ENCODE peak calls at places on chromosomes 13 and 19, in ten cellular contexts. I is CD8-positive, alpha-beta T cell; U is PC-9; Z is A549; V is neural progenitor cell; D is keratinocyte; O is psoas muscle; F is mammary epithelial cell; K is upper lobe of left lung; Y is left ventricle myocardium inferior. L is an unnamed sample.

GRCh38 chr13:76316998-76317527 is 569.1 kb downstream of the KCTD12 start:
- DNase-seq in I (no peak), D (no peak), Z (no peak), U (no peak), F (no peak), Y (no peak), V (no peak), O (no peak), K (no peak), L (no peak)

GRCh38 chr19:8363803-8364771 is at the start of gene ANGPTL4:
- DNase-seq in D (no peak), O (peak; percentile 89), F (peak; percentile 64), K (peak; percentile 87), U (peak; percentile 33), V (peak; percentile 83), I (peak; percentile 3), Y (peak; percentile 77), Z (peak; percentile 87), L (peak; percentile 94)

GRCh38 chr13:75181906-75182305 is 300.1 kb downstream of the TBC1D4 start:
- DNase-seq in I (no peak), F (peak; percentile 56), Y (no peak), Z (peak; percentile 42), D (peak; percentile 30), K (no peak), U (no peak), O (no peak), V (no peak), L (peak; percentile 77)

GRCh38 chr13:67150608-67151007 is 79.5 kb downstream of the PCDH9 start:
- DNase-seq in V (no peak), U (no peak), Y (no peak), O (no peak), F (no peak), K (no peak), I (no peak), Z (no peak), D (no peak), L (no peak)

GRCh38 chr19:7722231-7722651 is 9.7 kb downstream of the CLEC4G start:
- DNase-seq in F (no peak), K (no peak), I (no peak), O (no peak), D (no peak), V (peak; percentile 18), Z (no peak), Y (no peak), U (no peak), L (no peak)

GRCh38 chr13:51246411-51247298 is 24.5 kb downstream of the FAM124A start:
- DNase-seq in V (peak; percentile 37), K (peak; percentile 19), Y (peak; percentile 69), I (no peak), Z (no peak), O (no peak), F (no peak), D (no peak), U (no peak), L (no peak)

GRCh38 chr13:63351533-63351932 is 1935.9 kb upstream of the PCDH20 start:
- DNase-seq in I (no peak), F (no peak), Y (no peak), O (no peak), V (no peak), D (no peak), K (no peak), Z (no peak), U (no peak), L (no peak)

GRCh38 chr13:63492604-63493003 is 2077.0 kb upstream of the PCDH20 start:
- DNase-seq in I (no peak), F (no peak), O (no peak), Z (no peak), D (no peak), Y (no peak), K (no peak), U (no peak), V (no peak), L (no peak)

GRCh38 chr19:38684078-38684861 is 36.8 kb downstream of the ACTN4 start:
- DNase-seq in D (peak; percentile 78), Y (peak; percentile 52), U (peak; percentile 93), V (no peak), O (peak; percentile 80), Z (peak; percentile 100), F (peak; percentile 98), I (no peak), K (no peak), L (peak; percentile 95)

GRCh38 chr13:33259296-33259695 is 26.3 kb downstream of the STARD13 start:
- DNase-seq in U (no peak), K (no peak), D (no peak), V (no peak), O (no peak), I (no peak), F (no peak), Z (no peak), Y (no peak), L (no peak)

GRCh38 chr19:30070198-30070969 is 128.3 kb downstream of the URI1 start:
- DNase-seq in F (no peak), U (no peak), V (peak; percentile 95), K (peak; percentile 51), Y (no peak), O (no peak), I (no peak), Z (no peak), D (no peak), L (no peak)

GRCh38 chr19:10752913-10753285 is 35.0 kb downstream of the DNM2 start:
- DNase-seq in D (no peak), K (no peak), U (no peak), F (no peak), O (no peak), I (no peak), Z (no peak), Y (no peak), V (no peak), L (no peak)

GRCh38 chr19:4713384-4713951 is 10.2 kb downstream of the DPP9 start:
- DNase-seq in Z (peak; percentile 94), O (peak; percentile 95), U (peak; percentile 94), Y (peak; percentile 85), F (peak; percentile 99), V (no peak), D (peak; percentile 99), K (peak; percentile 87), I (no peak), L (peak; percentile 84)

DNA sequence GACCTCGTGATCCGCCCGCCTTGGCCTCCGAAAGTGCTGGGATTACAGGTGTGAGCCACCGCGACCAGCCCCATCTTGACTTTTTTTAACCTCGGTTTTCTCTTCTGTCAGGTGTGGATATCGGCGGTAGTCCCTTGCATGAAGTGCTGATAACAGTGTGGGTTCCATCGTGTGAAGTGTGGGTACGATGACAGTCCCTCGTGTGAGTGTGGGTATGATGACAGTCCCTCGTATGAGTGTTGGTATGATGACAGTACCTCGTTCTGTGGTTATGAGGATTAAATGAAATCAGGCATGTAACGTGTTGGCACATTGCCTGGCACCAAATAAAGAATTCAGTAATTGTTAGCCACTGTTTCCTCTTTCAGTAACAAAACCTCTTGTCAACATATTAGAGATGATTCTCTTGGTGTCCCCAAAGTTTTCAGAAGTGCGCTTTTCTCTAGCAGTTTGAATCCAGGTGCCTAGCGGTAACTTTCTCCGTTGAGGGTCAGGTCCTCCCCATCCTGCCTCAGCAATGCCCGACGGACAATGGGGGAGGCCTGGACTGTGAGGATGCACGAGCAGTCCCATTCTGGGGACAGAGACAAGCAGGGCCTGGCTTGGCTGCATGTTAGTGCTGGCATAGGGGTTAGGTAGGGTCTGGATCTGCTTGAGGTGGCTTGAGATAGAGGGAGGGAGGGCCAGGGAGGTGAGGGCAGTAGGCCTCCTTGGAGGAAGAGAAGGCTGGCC is 15.3 kb downstream of the GATAD2A start:
- DNase-seq in O (no peak), F (no peak), V (no peak), I (no peak), U (no peak), Z (no peak), K (no peak), D (no peak), Y (no peak), L (no peak)
- H3K4me1 ChIP-seq in O (peaks cover 65% of the 10 kb centered on the region), F (no peaks in the 10 kb centered on the region), V (peaks cover 17% of the 10 kb centered on the region), I (peaks cover 62% of the 10 kb centered on the region), U (no peaks in the 10 kb centered on the region), Z (no peaks in the 10 kb centered on the region), K (peaks cover 23% of the 10 kb centered on the region), D (no peaks in the 10 kb centered on the region), Y (peaks cover 72% of the 10 kb centered on the region), L (peaks cover 11% of the 10 kb centered on the region)

GRCh38 chr19:2561221-2561620 is 85.3 kb downstream of the GADD45B start:
- DNase-seq in U (no peak), D (no peak), O (no peak), Y (peak; percentile 2), V (no peak), F (no peak), I (no peak), Z (no peak), K (no peak), L (no peak)
- H3K4me3 ChIP-seq in U (no peak overlapping the region), D (no peak overlapping the region), O (no peak overlapping the region), Y (no peak overlapping the region), V (no peak overlapping the region), F (no peak overlapping the region), I (no peak overlapping the region), Z (no peak overlapping the region), K (no peak overlapping the region), L (no peak overlapping the region)

DNA sequence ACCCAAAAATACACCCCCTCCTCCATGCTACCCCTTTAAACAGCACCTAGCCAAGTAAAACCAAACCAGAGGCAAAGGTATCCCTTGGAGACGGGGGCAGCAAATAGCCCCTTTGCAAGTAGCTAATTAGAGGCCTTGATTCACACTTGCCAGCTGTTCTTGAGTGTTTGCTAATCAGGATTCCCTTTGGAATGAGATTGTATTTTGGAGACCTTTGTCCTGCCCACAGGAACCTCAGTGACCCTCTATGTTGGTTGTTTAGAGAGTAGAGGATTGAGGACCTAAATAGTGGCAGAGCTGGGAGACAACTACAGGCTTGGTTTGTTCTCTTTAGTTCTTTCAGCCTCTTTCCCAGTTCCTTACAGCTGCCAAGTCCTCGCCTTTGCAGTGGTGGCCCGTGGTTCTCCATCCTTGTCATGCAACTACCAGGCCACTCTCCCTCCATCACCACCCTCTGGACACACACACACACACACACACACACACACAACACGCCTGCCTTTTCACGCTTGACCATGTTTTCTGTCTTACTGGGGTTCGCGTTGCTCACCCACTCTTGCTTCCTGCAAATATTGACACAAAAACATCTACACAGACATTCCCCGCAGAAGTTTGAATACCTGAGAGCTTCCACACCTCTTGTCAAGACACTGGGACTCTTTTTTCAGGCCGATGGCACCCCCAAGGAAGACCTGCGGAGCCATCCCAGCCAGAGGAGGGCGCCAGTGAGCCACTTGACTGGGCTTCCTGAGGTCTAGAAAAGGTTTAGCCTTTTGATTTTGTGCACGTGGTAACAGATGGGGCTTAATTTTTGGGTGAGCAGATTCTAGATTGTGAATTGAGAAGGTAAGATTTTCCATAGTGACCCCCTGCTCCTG is 80.0 kb upstream of the GPR183 start:
- DNase-seq in F (peak; percentile 11), I (peak; percentile 80), Z (peak; percentile 30), Y (peak; percentile 45), V (peak; percentile 73), K (no peak), O (peak; percentile 46), D (no peak), U (peak; percentile 44), L (no peak)
- H3K4me1 ChIP-seq in F (no peaks in the 10 kb centered on the region), I (peaks cover 65% of the 10 kb centered on the region), Z (no peaks in the 10 kb centered on the region), Y (peaks cover 8% of the 10 kb centered on the region), V (peaks cover 7% of the 10 kb centered on the region), K (no peaks in the 10 kb centered on the region), O (no peaks in the 10 kb centered on the region), D (no peaks in the 10 kb centered on the region), U (no peaks in the 10 kb centered on the region), L (peaks cover under 1% of the 10 kb centered on the region)

DNA sequence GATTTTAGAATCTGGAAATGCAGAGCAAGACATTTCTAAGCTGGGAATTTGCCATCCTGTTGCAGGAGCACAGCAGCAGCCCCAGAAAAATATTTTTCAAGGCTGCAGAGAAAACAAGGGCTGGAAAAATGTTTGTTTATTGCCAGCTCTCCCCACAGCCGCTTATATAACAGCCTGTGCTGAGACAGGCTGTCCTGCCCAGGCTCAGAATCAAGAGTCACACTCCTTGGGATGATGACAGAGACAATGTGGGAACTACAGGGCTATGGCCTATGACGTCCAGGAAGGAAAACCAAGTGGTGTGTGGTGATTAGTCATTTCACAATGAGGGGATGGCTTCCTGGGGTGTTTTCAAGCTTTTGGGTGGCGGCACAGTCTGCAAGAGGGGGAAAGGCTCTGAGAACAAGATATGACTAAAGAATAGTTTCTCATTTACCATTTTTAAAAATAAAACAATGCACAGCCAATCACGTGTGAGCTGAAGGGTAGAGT is 136.3 kb upstream of the SERP2 start:
- DNase-seq in O (peak; percentile 56), K (no peak), D (no peak), F (peak; percentile 89), Y (peak; percentile 46), V (no peak), U (peak; percentile 25), I (no peak), Z (peak; percentile 60), L (peak; percentile 91)
- H3K4me3 ChIP-seq in O (no peak overlapping the region), K (no peak overlapping the region), D (no peak overlapping the region), F (no peak overlapping the region), Y (no peak overlapping the region), V (no peak overlapping the region), U (no peak overlapping the region), I (no peak overlapping the region), Z (no peak overlapping the region), L (peak overlapping the region; percentile 56)

L was measured in adipocyte.